ENCODE peak calls at places on chromosomes 7 and 10, in five cellular contexts. N, H, W, X and V are unnamed samples.

GRCh38 chr7:577971-578370 is 58.3 kb upstream of the PDGFA start:
- DNase-seq in N (no peak), H (no peak), W (peak; percentile 51), X (no peak), V (no peak)

GRCh38 chr7:149714910-149715471 is 58.4 kb downstream of the ZNF467 start:
- DNase-seq in N (no peak), H (no peak), W (no peak), X (peak; percentile 2), V (no peak)

GRCh38 chr10:88670497-88670896 is 6.3 kb downstream of the LIPF start:
- DNase-seq in N (no peak), H (no peak), W (no peak), X (peak; percentile 12), V (no peak)

GRCh38 chr10:79927111-79927828 is 21.6 kb downstream of the SFTPD start:
- DNase-seq in N (no peak), H (no peak), W (no peak), X (no peak), V (no peak)

GRCh38 chr7:120735791-120736190 is 122.2 kb downstream of the TSPAN12 start:
- DNase-seq in N (no peak), H (no peak), W (no peak), X (no peak), V (peak; percentile 80)

GRCh38 chr10:22832198-22832597 is 95.7 kb upstream of the ARMC3 start:
- DNase-seq in N (no peak), H (no peak), W (no peak), X (no peak), V (no peak)

GRCh38 chr10:32891261-32891660 is 66.8 kb downstream of the ITGB1 start:
- DNase-seq in N (no peak), H (no peak), W (no peak), X (no peak), V (no peak)

GRCh38 chr7:21986101-21986500 is 40.4 kb upstream of the CDCA7L start:
- DNase-seq in N (no peak), H (no peak), W (no peak), X (no peak), V (no peak)